ENCODE peak calls at places on chromosomes 11 and 22, in seven cellular contexts. B is activated CD4-positive, alpha-beta memory T cell treated with anti-CD3 and anti-CD28 coated beads for 36 hours; Q is Kasumi-1; U is HS-5; E is colonic mucosa; H is HuH-7.5; I is activated T-cell treated with anti-CD3 and anti-CD28 coated beads for 1 hour. T is an unnamed sample.

GRCh38 chr22:49951001-49951677 is 9.4 kb upstream of the PIM3 start:
- DNase-seq in Q (no peak), H (no peak), U (no peak), B (no peak), I (no peak), E (peak; percentile 94), T (peak; percentile 96)

GRCh38 chr22:27998511-27999410 is 79.7 kb upstream of the PITPNB start:
- DNase-seq in E (no peak), U (no peak), Q (no peak), I (no peak), H (no peak), B (no peak), T (no peak)

GRCh38 chr11:134334796-134335571 is 3.2 kb downstream of the GLB1L2 start:
- DNase-seq in E (no peak), H (no peak), Q (no peak), U (no peak), I (no peak), B (no peak), T (no peak)

GRCh38 chr11:111454561-111455192 is 57.5 kb downstream of the BTG4 start:
- DNase-seq in B (peak; percentile 78), H (peak; percentile 41), E (peak; percentile 40), I (peak; percentile 26), U (no peak), Q (peak; percentile 54), T (peak; percentile 53)

GRCh38 chr11:64245797-64246623 is 733 bp downstream of the PPP1R14B start:
- DNase-seq in E (peak; percentile 77), H (peak; percentile 54), B (peak; percentile 89), Q (peak; percentile 35), U (peak; percentile 70), I (peak; percentile 53), T (peak; percentile 89)

GRCh38 chr22:24331468-24332440 is 61.1 kb downstream of the SPECC1L start:
- DNase-seq in U (no peak), E (no peak), I (no peak), H (no peak), Q (peak; percentile 64), B (no peak), T (no peak)

GRCh38 chr11:117600976-117601708 is 195.9 kb downstream of the DSCAML1 start:
- DNase-seq in H (no peak), Q (no peak), I (no peak), E (no peak), U (no peak), B (no peak), T (no peak)

GRCh38 chr22:24697671-24698082 is 76.8 kb downstream of the PIWIL3 start:
- DNase-seq in U (no peak), I (no peak), Q (no peak), H (no peak), E (peak; percentile 79), B (no peak), T (peak; percentile 74)

GRCh38 chr22:17980638-17981051 is 43.7 kb downstream of the MICAL3 start:
- DNase-seq in Q (peak; percentile 93), E (peak; percentile 81), I (peak; percentile 26), U (no peak), H (no peak), B (peak; percentile 71), T (peak; percentile 87)

GRCh38 chr11:6204708-6205107 is 649 bp upstream of the C11orf42 start:
- DNase-seq in B (no peak), U (no peak), E (no peak), Q (no peak), I (no peak), H (no peak), T (no peak)

GRCh38 chr11:326842-327580 is 6.4 kb upstream of the IFITM3 start:
- DNase-seq in E (peak; percentile 73), Q (peak; percentile 61), U (no peak), I (peak; percentile 48), B (peak; percentile 89), H (no peak), T (peak; percentile 73)

GRCh38 chr11:70481625-70482528 is 83.5 kb downstream of the CTTN start:
- DNase-seq in E (no peak), Q (no peak), B (no peak), H (no peak), U (peak; percentile 77), I (no peak), T (peak; percentile 52)

GRCh38 chr11:104222464-104222863 is 58.5 kb upstream of the PDGFD start:
- DNase-seq in U (no peak), Q (no peak), B (no peak), E (no peak), I (no peak), H (no peak), T (no peak)

GRCh38 chr22:37298748-37299495 is 16.6 kb downstream of the CYTH4 start:
- DNase-seq in E (no peak), Q (no peak), I (no peak), B (no peak), U (no peak), H (no peak), T (no peak)

GRCh38 chr22:24992946-24993345 is 40.4 kb downstream of the KIAA1671 start:
- DNase-seq in Q (no peak), H (no peak), U (no peak), E (no peak), B (no peak), I (no peak), T (no peak)

GRCh38 chr11:64207247-64208085 is 945 bp downstream of the FERMT3 start:
- DNase-seq in I (peak; percentile 58), E (peak; percentile 57), Q (peak; percentile 87), B (peak; percentile 93), U (no peak), H (no peak), T (peak; percentile 90)

GRCh38 chr11:111882202-111882601 is 2.9 kb downstream of the CFAP68 start:
- DNase-seq in B (no peak), U (no peak), H (no peak), E (no peak), Q (no peak), I (no peak), T (no peak)

GRCh38 chr11:12029738-12030363 is 21.4 kb upstream of the DKK3 start:
- DNase-seq in Q (no peak), H (no peak), I (no peak), U (peak; percentile 73), E (no peak), B (no peak), T (no peak)

GRCh38 chr22:37711490-37711889 is 14.6 kb downstream of the TRIOBP start:
- DNase-seq in H (no peak), Q (no peak), U (no peak), I (no peak), E (no peak), B (no peak), T (no peak)

GRCh38 chr22:46754110-46754799 is 8.2 kb upstream of the TBC1D22A start:
- DNase-seq in H (no peak), U (peak; percentile 96), E (peak; percentile 94), B (peak; percentile 73), I (peak; percentile 25), Q (no peak), T (peak; percentile 92)

GRCh38 chr22:40410272-40410671 is 39.9 kb downstream of the SGSM3 start:
- DNase-seq in B (no peak), Q (no peak), U (no peak), H (no peak), E (no peak), I (no peak), T (no peak)

GRCh38 chr11:134606251-134606650 is 194.2 kb upstream of the B3GAT1 start:
- DNase-seq in Q (no peak), E (no peak), I (no peak), B (no peak), U (no peak), H (no peak), T (no peak)

GRCh38 chr11:46141597-46141996 is 20.3 kb upstream of the PHF21A start:
- DNase-seq in B (no peak), U (no peak), H (no peak), Q (no peak), E (no peak), I (no peak), T (no peak)

GRCh38 chr11:36818410-36818809 is 220.4 kb upstream of the RAG2 start:
- DNase-seq in H (no peak), Q (peak; percentile 4), U (no peak), E (no peak), B (no peak), I (no peak), T (peak; percentile 28)

GRCh38 chr11:85898456-85898855 is 43.3 kb downstream of the CCDC83 start:
- DNase-seq in Q (no peak), I (no peak), B (no peak), U (peak; percentile 37), E (no peak), H (no peak), T (no peak)

GRCh38 chr22:33354928-33355327 is 296.7 kb upstream of the SYN3 start:
- DNase-seq in B (no peak), U (no peak), H (no peak), E (no peak), I (no peak), Q (no peak), T (no peak)

GRCh38 chr11:110518809-110519514 is 89.2 kb downstream of the FDX1 start:
- DNase-seq in Q (no peak), B (no peak), I (no peak), H (no peak), E (no peak), U (no peak), T (no peak)

GRCh38 chr11:36034572-36035331 is 90.9 kb downstream of the LDLRAD3 start:
- DNase-seq in H (peak; percentile 34), B (no peak), Q (no peak), E (no peak), I (no peak), U (peak; percentile 71), T (no peak)

GRCh38 chr11:11189501-11189900 is 163.5 kb downstream of the CSNK2A3 start:
- DNase-seq in U (no peak), Q (no peak), E (no peak), B (no peak), I (no peak), H (no peak), T (no peak)

GRCh38 chr22:37484115-37485005 is 1.8 kb downstream of the MFNG start:
- DNase-seq in Q (peak; percentile 95), B (peak; percentile 91), U (no peak), E (peak; percentile 72), H (no peak), I (peak; percentile 67), T (peak; percentile 94)

GRCh38 chr11:71173709-71174108 is 78.7 kb downstream of the SHANK2 start:
- DNase-seq in H (no peak), Q (no peak), E (no peak), B (no peak), I (no peak), U (no peak), T (no peak)

GRCh38 chr11:78851883-78852586 is 277.4 kb upstream of the NARS2 start:
- DNase-seq in Q (no peak), H (no peak), B (no peak), U (no peak), E (no peak), I (no peak), T (no peak)

GRCh38 chr11:19093976-19094375 is 23.0 kb upstream of the ZDHHC13 start:
- DNase-seq in B (no peak), H (no peak), E (no peak), Q (no peak), U (no peak), I (no peak), T (no peak)

GRCh38 chr22:30457964-30458363 is 13.9 kb downstream of the SEC14L3 start:
- DNase-seq in I (no peak), H (no peak), Q (no peak), B (no peak), E (no peak), U (no peak), T (no peak)

GRCh38 chr11:130407978-130408377 is 20.4 kb downstream of the ADAMTS8 start:
- DNase-seq in U (peak; percentile 80), B (no peak), E (no peak), I (no peak), Q (no peak), H (no peak), T (no peak)

GRCh38 chr11:130531061-130531460 is 82.6 kb downstream of the ADAMTS15 start:
- DNase-seq in H (no peak), Q (no peak), B (no peak), I (no peak), U (no peak), E (no peak), T (no peak)

T was measured in mucosa of descending colon.